ENCODE peak calls at places on chromosomes 2 and 18, in five cellular contexts. W is neuronal stem cell, Q is PC-3, Z is HCT116, H is hepatocyte. P is an unnamed sample.

GRCh38 chr18:31329787-31330438 is 12.0 kb downstream of the DSG1 start:
- DNase-seq in W (no peak), Q (no peak), Z (no peak), H (no peak), P (no peak)

GRCh38 chr2:43131890-43132522 is 94.4 kb downstream of the ZFP36L2 start:
- DNase-seq in W (no peak), Q (peak), Z (no peak), H (no peak), P (peak)

GRCh38 chr2:161761160-161761559 is 136.9 kb downstream of the SLC4A10 start:
- DNase-seq in W (no peak), Q (peak), Z (no peak), H (no peak), P (no peak)

GRCh38 chr2:236665572-236666118 is 96.0 kb downstream of the ACKR3 start:
- DNase-seq in W (no peak), Q (no peak), Z (no peak), H (no peak), P (no peak)

GRCh38 chr2:66439291-66440010 is 4.5 kb downstream of the MEIS1 start:
- DNase-seq in W (no peak), Q (no peak), Z (no peak), H (no peak), P (no peak)

GRCh38 chr2:97733341-97734035 is 20.1 kb downstream of the ZAP70 start:
- DNase-seq in W (no peak), Q (no peak), Z (no peak), H (no peak), P (no peak)

GRCh38 chr18:2411381-2411977 is 159.8 kb downstream of the METTL4 start:
- DNase-seq in W (no peak), Q (peak), Z (no peak), H (no peak), P (peak)

GRCh38 chr2:120149406-120149805 is 73.8 kb downstream of the TMEM185B start:
- DNase-seq in W (no peak), Q (no peak), Z (no peak), H (no peak), P (no peak)

GRCh38 chr2:238169708-238170251 is 11.0 kb downstream of the ERFE start:
- DNase-seq in W (no peak), Q (peak), Z (no peak), H (peak), P (peak)

GRCh38 chr2:30979822-30980245 is 158.4 kb downstream of the GALNT14 start:
- DNase-seq in W (no peak), Q (peak), Z (peak), H (peak), P (peak)

GRCh38 chr2:150279673-150280072 is 207.8 kb downstream of the RND3 start:
- DNase-seq in W (no peak), Q (no peak), Z (no peak), H (no peak), P (no peak)

GRCh38 chr2:109272461-109272860 is 143.5 kb downstream of the SH3RF3 start:
- DNase-seq in W (no peak), Q (no peak), Z (no peak), H (no peak), P (no peak)

GRCh38 chr18:22591231-22591630 is 173.5 kb upstream of the CTAGE1 start:
- DNase-seq in W (no peak), Q (no peak), Z (no peak), H (no peak), P (no peak)

GRCh38 chr2:56206250-56206649 is 22.5 kb downstream of the CCDC85A start:
- DNase-seq in W (no peak), Q (no peak), Z (no peak), H (no peak), P (no peak)

GRCh38 chr18:50218432-50219197 is 23.7 kb upstream of the MYO5B start:
- DNase-seq in W (peak), Q (peak), Z (peak), H (peak), P (no peak)

GRCh38 chr2:96107883-96108551 is 8.4 kb downstream of the ADRA2B start:
- DNase-seq in W (no peak), Q (no peak), Z (no peak), H (no peak), P (no peak)

GRCh38 chr2:176172748-176173586 is 15.5 kb upstream of the HOXD1 start:
- DNase-seq in W (no peak), Q (no peak), Z (no peak), H (no peak), P (no peak)

GRCh38 chr2:120722603-120723421 is 12.9 kb upstream of the GLI2 start:
- DNase-seq in W (no peak), Q (peak), Z (no peak), H (no peak), P (no peak)

GRCh38 chr2:55103039-55103438 is 52.8 kb upstream of the RTN4 start:
- DNase-seq in W (no peak), Q (no peak), Z (no peak), H (no peak), P (no peak)

GRCh38 chr2:26011990-26012856 is 21.7 kb upstream of the RAB10 start:
- DNase-seq in W (peak), Q (peak), Z (peak), H (peak), P (no peak)
- H2AFZ ChIP-seq in W (peak), Q (peak), Z (peak), H (no peak), P (peak)

DNA sequence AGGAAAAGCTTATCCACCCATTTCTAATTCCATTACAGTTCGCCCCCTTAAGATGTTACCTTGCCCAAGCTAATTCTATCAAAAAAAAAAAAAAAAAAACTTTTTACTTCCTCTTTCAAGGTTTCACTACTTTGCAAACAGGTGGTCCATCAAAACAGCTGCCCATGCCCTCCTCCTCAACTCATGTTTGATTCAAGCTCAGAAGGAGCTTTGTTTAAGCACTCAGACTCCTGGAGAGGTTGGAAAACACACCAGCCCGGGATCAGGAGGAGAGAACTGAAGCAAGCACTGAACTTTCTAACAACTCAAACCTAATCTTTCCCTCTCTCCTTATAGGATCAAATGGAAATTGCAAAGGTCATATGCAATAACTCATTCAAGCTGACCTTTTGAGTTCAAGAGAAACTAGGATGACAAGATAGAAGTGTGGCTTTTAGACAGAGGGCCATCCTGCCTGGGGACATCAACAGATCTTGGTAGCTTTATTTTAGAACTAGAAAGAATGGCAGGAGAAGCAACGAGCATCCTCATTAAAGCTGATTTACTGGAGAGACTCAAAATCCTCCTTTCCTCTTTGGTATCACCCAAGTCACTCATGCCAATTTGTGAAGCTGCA is 28.3 kb upstream of the FZD7 start:
- DNase-seq in W (no peak), Q (no peak), Z (no peak), H (no peak), P (no peak)
- H2AFZ ChIP-seq in W (peak), Q (no peak), Z (no peak), H (no peak), P (no peak)

GRCh38 chr2:44817256-44817655 is 124.2 kb upstream of the SIX3 start:
- DNase-seq in W (no peak), Q (no peak), Z (no peak), H (no peak), P (no peak)
- H2AFZ ChIP-seq in W (no peak), Q (no peak), Z (no peak), H (no peak), P (no peak)

GRCh38 chr18:79987566-79987965 is 797 bp downstream of the TXNL4A start:
- DNase-seq in W (no peak), Q (no peak), Z (no peak), H (no peak), P (no peak)
- H2AFZ ChIP-seq in W (peak), Q (no peak), Z (no peak), H (peak), P (no peak)

GRCh38 chr2:164287041-164287440 is 334.2 kb downstream of the GRB14 start:
- DNase-seq in W (no peak), Q (no peak), Z (no peak), H (no peak), P (no peak)

DNA sequence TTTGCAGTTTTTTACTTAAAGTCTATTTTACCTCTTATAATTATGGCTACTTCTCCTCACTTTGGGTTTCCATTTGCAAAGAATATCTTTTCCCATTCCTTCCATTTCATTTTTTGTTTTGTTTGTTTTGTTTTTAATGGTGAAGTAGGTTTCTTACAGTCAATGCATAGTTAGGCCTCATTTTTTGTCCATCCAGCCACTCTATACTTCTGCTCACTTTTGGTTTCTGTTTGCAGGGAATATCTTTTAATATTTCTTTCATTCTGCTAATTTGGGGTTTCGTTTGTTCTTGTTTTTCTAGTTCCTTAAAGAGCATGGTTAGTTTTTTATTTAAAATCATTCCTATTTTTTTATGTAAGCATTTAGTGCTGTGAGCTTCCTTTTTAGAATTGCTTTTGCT is 339.4 kb downstream of the GRB14 start:
- DNase-seq in W (no peak), Q (no peak), Z (no peak), H (no peak), P (no peak)
- H2AFZ ChIP-seq in W (no peak), Q (no peak), Z (no peak), H (no peak), P (no peak)

GRCh38 chr2:207416936-207417718 is 112.6 kb upstream of the CREB1 start:
- DNase-seq in W (no peak), Q (peak), Z (no peak), H (no peak), P (no peak)
- H2AFZ ChIP-seq in W (no peak), Q (no peak), Z (no peak), H (no peak), P (no peak)